ENCODE peak calls at places on chromosomes 12 and 14, in seven cellular contexts. S is lower lobe of right lung; O is adipocyte; K is NCI-H1694 treated with DMSO at 0.1 percent for 48 hours; Y is NCI-H2029 treated with DMSO at 0.1 percent for 48 hours; V is stimulated activated CD4-positive, alpha-beta T cell treated with anti-CD3 and anti-CD28 coated beads, Interleukin-15, amount 100 ng/mL, for 1 hour; I is brain microvascular endothelial cell. E is an unnamed sample.
A peak's percentile ranks its signal among the peaks of the same experiment; 100 is the strongest.

GRCh38 chr12:18723752-18724151 is 14.1 kb downstream of the PLCZ1 start:
- DNase-seq in S (no peak), O (peak; percentile 46), K (no peak), Y (no peak), V (no peak), I (peak; percentile 70), E (no peak)

GRCh38 chr12:40300490-40300889 is 75.7 kb downstream of the LRRK2 start:
- DNase-seq in S (no peak), O (no peak), K (no peak), Y (no peak), V (no peak), I (no peak), E (no peak)

GRCh38 chr12:89618113-89618862 is 90.3 kb downstream of the ATP2B1 start:
- DNase-seq in S (no peak), O (no peak), K (no peak), Y (no peak), V (no peak), I (peak; percentile 1), E (no peak)

GRCh38 chr12:66365718-66366485 is 63.6 kb downstream of the HELB start:
- DNase-seq in S (no peak), O (peak; percentile 75), K (no peak), Y (no peak), V (no peak), I (peak; percentile 11), E (no peak)

GRCh38 chr12:50960130-50960529 is 7.8 kb downstream of the HIGD1C start:
- DNase-seq in S (no peak), O (peak; percentile 16), K (no peak), Y (no peak), V (no peak), I (peak; percentile 12), E (no peak)

GRCh38 chr12:96422192-96422591 is 22.0 kb upstream of the CDK17 start:
- DNase-seq in S (no peak), O (peak; percentile 47), K (peak; percentile 39), Y (no peak), V (no peak), I (peak; percentile 75), E (no peak)

GRCh38 chr12:79055926-79056674 is 191.5 kb downstream of the SYT1 start:
- DNase-seq in S (no peak), O (peak; percentile 33), K (no peak), Y (no peak), V (no peak), I (peak; percentile 78), E (no peak)

GRCh38 chr14:23727566-23728335 is 91.6 kb downstream of the DHRS2 start:
- DNase-seq in S (no peak), O (peak; percentile 50), K (peak; percentile 19), Y (no peak), V (no peak), I (peak; percentile 58), E (peak; percentile 22)

GRCh38 chr14:71344506-71344905 is 437.2 kb downstream of the PCNX1 start:
- DNase-seq in S (no peak), O (no peak), K (no peak), Y (no peak), V (no peak), I (no peak), E (no peak)

GRCh38 chr14:90797451-90797850 is 18.8 kb downstream of the TTC7B start:
- DNase-seq in S (no peak), O (no peak), K (no peak), Y (no peak), V (no peak), I (no peak), E (no peak)

GRCh38 chr14:69712637-69713088 is 54.3 kb upstream of the SRSF5 start:
- DNase-seq in S (peak; percentile 88), O (no peak), K (peak; percentile 44), Y (peak; percentile 39), V (no peak), I (no peak), E (no peak)

GRCh38 chr12:71399197-71399596 is 40.4 kb upstream of the LGR5 start:
- DNase-seq in S (no peak), O (no peak), K (no peak), Y (no peak), V (no peak), I (no peak), E (no peak)

GRCh38 chr12:121128908-121129704 is 3.6 kb upstream of the P2RX7 start:
- DNase-seq in S (peak; percentile 89), O (no peak), K (no peak), Y (peak; percentile 85), V (peak; percentile 65), I (peak; percentile 38), E (peak; percentile 73)

GRCh38 chr12:109729837-109730200 is 16.2 kb downstream of the FAM222A start:
- DNase-seq in S (peak; percentile 23), O (no peak), K (no peak), Y (no peak), V (no peak), I (no peak), E (no peak)

GRCh38 chr12:32455607-32456063 is 56.3 kb downstream of the FGD4 start:
- DNase-seq in S (no peak), O (peak; percentile 93), K (peak; percentile 92), Y (peak; percentile 25), V (no peak), I (peak; percentile 52), E (peak; percentile 63)

GRCh38 chr14:36226164-36226563 is 49.6 kb upstream of the PTCSC3 start:
- DNase-seq in S (no peak), O (no peak), K (no peak), Y (no peak), V (no peak), I (no peak), E (no peak)

GRCh38 chr14:32224731-32225377 is 21.8 kb upstream of the RNU6-8 start:
- DNase-seq in S (peak; percentile 49), O (peak; percentile 71), K (peak; percentile 67), Y (no peak), V (no peak), I (peak; percentile 54), E (peak; percentile 42)

GRCh38 chr12:71164877-71165197 is 7.0 kb upstream of the TSPAN8 start:
- DNase-seq in S (no peak), O (no peak), K (no peak), Y (no peak), V (no peak), I (no peak), E (no peak)

GRCh38 chr14:103862393-103862782 is 15.0 kb upstream of the PPP1R13B start:
- DNase-seq in S (peak; percentile 32), O (no peak), K (no peak), Y (no peak), V (no peak), I (no peak), E (no peak)

GRCh38 chr12:132881853-132882252 is 5.6 kb downstream of the CHFR start:
- DNase-seq in S (no peak), O (peak; percentile 29), K (no peak), Y (no peak), V (no peak), I (peak; percentile 70), E (peak; percentile 11)

GRCh38 chr12:26017484-26018211 is 59.2 kb downstream of the RASSF8 start:
- DNase-seq in S (no peak), O (peak; percentile 57), K (no peak), Y (no peak), V (no peak), I (no peak), E (peak; percentile 51)

GRCh38 chr14:33127531-33127930 is 188.9 kb downstream of the NPAS3 start:
- DNase-seq in S (no peak), O (peak; percentile 3), K (no peak), Y (no peak), V (no peak), I (no peak), E (no peak)

GRCh38 chr12:54197037-54197909 is 8.5 kb upstream of the SMUG1 start:
- DNase-seq in S (no peak), O (no peak), K (no peak), Y (no peak), V (no peak), I (no peak), E (no peak)

GRCh38 chr14:21467620-21468019 is 9.1 kb downstream of the RAB2B start:
- DNase-seq in S (no peak), O (peak; percentile 76), K (no peak), Y (no peak), V (no peak), I (peak; percentile 94), E (no peak)

GRCh38 chr12:10612954-10613333 is 465 bp downstream of the MAGOHB start:
- DNase-seq in S (no peak), O (no peak), K (peak; percentile 64), Y (peak; percentile 36), V (no peak), I (no peak), E (no peak)

GRCh38 chr12:25386823-25387134 is 136.1 kb upstream of the KRAS start:
- DNase-seq in S (no peak), O (no peak), K (no peak), Y (no peak), V (no peak), I (no peak), E (no peak)

GRCh38 chr12:130644566-130644965 is 71.5 kb downstream of the RIMBP2 start:
- DNase-seq in S (no peak), O (no peak), K (no peak), Y (no peak), V (no peak), I (no peak), E (no peak)

GRCh38 chr14:68363841-68364711 is 428.8 kb downstream of the ZFP36L1 start:
- DNase-seq in S (peak; percentile 72), O (no peak), K (no peak), Y (no peak), V (no peak), I (peak; percentile 90), E (peak; percentile 23)

GRCh38 chr14:63867926-63868921 is 15.4 kb downstream of the SYNE2 start:
- DNase-seq in S (no peak), O (no peak), K (no peak), Y (no peak), V (no peak), I (no peak), E (no peak)

GRCh38 chr12:32477714-32478113 is 78.4 kb downstream of the FGD4 start:
- DNase-seq in S (no peak), O (no peak), K (peak; percentile 99), Y (no peak), V (no peak), I (no peak), E (no peak)

GRCh38 chr12:55745361-55746146 is 2.6 kb downstream of the GDF11 start:
- DNase-seq in S (no peak), O (peak; percentile 26), K (no peak), Y (no peak), V (no peak), I (no peak), E (peak; percentile 76)